ENCODE peak calls at places on chromosomes 16 and 17, in four cellular contexts. One of them, this sample, is unnamed.

GRCh38 chr17:66715745-66716156 is 119.2 kb upstream of the CACNG5 start:
- DNase-seq in A549: peak
- DNase-seq in fibroblast of villous mesenchyme: peak
- DNase-seq in stimulated activated CD4-positive, alpha-beta T cell treated with anti-CD3 and anti-CD28 coated beads, Interleukin-1b, Interleukin-23, amount 100 ng/mL, for 24 hours: no peak
- DNase-seq in this sample: peak

GRCh38 chr16:46730801-46731690 is 17.1 kb downstream of the MYLK3 start:
- DNase-seq in A549: no peak
- DNase-seq in fibroblast of villous mesenchyme: no peak
- DNase-seq in stimulated activated CD4-positive, alpha-beta T cell treated with anti-CD3 and anti-CD28 coated beads, Interleukin-1b, Interleukin-23, amount 100 ng/mL, for 24 hours: no peak
- DNase-seq in this sample: no peak

GRCh38 chr17:2634361-2634960 is 41.0 kb downstream of the PAFAH1B1 start:
- DNase-seq in A549: peak
- DNase-seq in fibroblast of villous mesenchyme: peak
- DNase-seq in stimulated activated CD4-positive, alpha-beta T cell treated with anti-CD3 and anti-CD28 coated beads, Interleukin-1b, Interleukin-23, amount 100 ng/mL, for 24 hours: no peak
- DNase-seq in this sample: peak

GRCh38 chr16:65641049-65641448 is 519.2 kb upstream of the CDH11 start:
- DNase-seq in A549: no peak
- DNase-seq in fibroblast of villous mesenchyme: no peak
- DNase-seq in stimulated activated CD4-positive, alpha-beta T cell treated with anti-CD3 and anti-CD28 coated beads, Interleukin-1b, Interleukin-23, amount 100 ng/mL, for 24 hours: no peak
- DNase-seq in this sample: no peak

GRCh38 chr17:49959183-49959935 is 9.6 kb upstream of the DLX4 start:
- DNase-seq in A549: peak
- DNase-seq in fibroblast of villous mesenchyme: no peak
- DNase-seq in stimulated activated CD4-positive, alpha-beta T cell treated with anti-CD3 and anti-CD28 coated beads, Interleukin-1b, Interleukin-23, amount 100 ng/mL, for 24 hours: no peak
- DNase-seq in this sample: no peak

GRCh38 chr17:7511108-7511507 is 26.9 kb downstream of the POLR2A start:
- DNase-seq in A549: no peak
- DNase-seq in fibroblast of villous mesenchyme: no peak
- DNase-seq in stimulated activated CD4-positive, alpha-beta T cell treated with anti-CD3 and anti-CD28 coated beads, Interleukin-1b, Interleukin-23, amount 100 ng/mL, for 24 hours: no peak
- DNase-seq in this sample: no peak

GRCh38 chr16:1299012-1299867 is 10.2 kb upstream of the UBE2I start:
- DNase-seq in A549: no peak
- DNase-seq in fibroblast of villous mesenchyme: no peak
- DNase-seq in stimulated activated CD4-positive, alpha-beta T cell treated with anti-CD3 and anti-CD28 coated beads, Interleukin-1b, Interleukin-23, amount 100 ng/mL, for 24 hours: no peak
- DNase-seq in this sample: no peak

GRCh38 chr17:56528636-56529170 is 64.8 kb upstream of the NOG start:
- DNase-seq in A549: no peak
- DNase-seq in fibroblast of villous mesenchyme: no peak
- DNase-seq in stimulated activated CD4-positive, alpha-beta T cell treated with anti-CD3 and anti-CD28 coated beads, Interleukin-1b, Interleukin-23, amount 100 ng/mL, for 24 hours: no peak
- DNase-seq in this sample: no peak

GRCh38 chr17:43314582-43314981 is 80.8 kb upstream of the RNU2-1 start:
- DNase-seq in A549: no peak
- DNase-seq in fibroblast of villous mesenchyme: no peak
- DNase-seq in stimulated activated CD4-positive, alpha-beta T cell treated with anti-CD3 and anti-CD28 coated beads, Interleukin-1b, Interleukin-23, amount 100 ng/mL, for 24 hours: no peak
- DNase-seq in this sample: no peak

GRCh38 chr17:82031885-82032627 is 578 bp downstream of the RAC3 start:
- DNase-seq in A549: no peak
- DNase-seq in fibroblast of villous mesenchyme: no peak
- DNase-seq in stimulated activated CD4-positive, alpha-beta T cell treated with anti-CD3 and anti-CD28 coated beads, Interleukin-1b, Interleukin-23, amount 100 ng/mL, for 24 hours: no peak
- DNase-seq in this sample: peak

GRCh38 chr17:36947922-36948716 is 635 bp upstream of the AATF start:
- DNase-seq in A549: peak
- DNase-seq in fibroblast of villous mesenchyme: no peak
- DNase-seq in stimulated activated CD4-positive, alpha-beta T cell treated with anti-CD3 and anti-CD28 coated beads, Interleukin-1b, Interleukin-23, amount 100 ng/mL, for 24 hours: no peak
- DNase-seq in this sample: no peak

GRCh38 chr17:43024407-43025289 is at the start of gene RND2:
- DNase-seq in A549: peak
- DNase-seq in fibroblast of villous mesenchyme: peak
- DNase-seq in stimulated activated CD4-positive, alpha-beta T cell treated with anti-CD3 and anti-CD28 coated beads, Interleukin-1b, Interleukin-23, amount 100 ng/mL, for 24 hours: peak
- DNase-seq in this sample: peak

This sample was measured in RKO.